ENCODE peak calls at places on chromosomes 4 and X, in seven cellular contexts. One of them, this sample, is unnamed.

GRCh38 chr4:71204056-71204455 is 134.8 kb upstream of the SLC4A4 start:
- DNase-seq in activated CD4-positive, alpha-beta T cell treated with anti-CD3 and anti-CD28 coated beads for 4 hours: no peak
- DNase-seq in activated B cell treated with CpG ODN at 0.5 μM for 24 hours: no peak
- DNase-seq in hypothalamus: no peak
- DNase-seq in lower leg skin: no peak
- DNase-seq in GM03348: no peak
- DNase-seq in A673: no peak
- DNase-seq in this sample: no peak

GRCh38 chr4:74623041-74623440 is 171.3 kb downstream of the BTC start:
- DNase-seq in activated CD4-positive, alpha-beta T cell treated with anti-CD3 and anti-CD28 coated beads for 4 hours: no peak
- DNase-seq in activated B cell treated with CpG ODN at 0.5 μM for 24 hours: no peak
- DNase-seq in hypothalamus: no peak
- DNase-seq in lower leg skin: no peak
- DNase-seq in GM03348: no peak
- DNase-seq in A673: peak
- DNase-seq in this sample: no peak

GRCh38 chr4:92012899-92013867 is 290.6 kb upstream of the GRID2 start:
- DNase-seq in activated CD4-positive, alpha-beta T cell treated with anti-CD3 and anti-CD28 coated beads for 4 hours: no peak
- DNase-seq in activated B cell treated with CpG ODN at 0.5 μM for 24 hours: no peak
- DNase-seq in hypothalamus: no peak
- DNase-seq in lower leg skin: no peak
- DNase-seq in GM03348: no peak
- DNase-seq in A673: no peak
- DNase-seq in this sample: no peak

GRCh38 chr4:139815646-139816601 is 150.3 kb downstream of the MGST2 start:
- DNase-seq in activated CD4-positive, alpha-beta T cell treated with anti-CD3 and anti-CD28 coated beads for 4 hours: no peak
- DNase-seq in activated B cell treated with CpG ODN at 0.5 μM for 24 hours: no peak
- DNase-seq in hypothalamus: peak
- DNase-seq in lower leg skin: peak
- DNase-seq in GM03348: peak
- DNase-seq in A673: peak
- DNase-seq in this sample: peak

GRCh38 chr4:131257241-131257640 is 1891.9 kb upstream of the PCDH10 start:
- DNase-seq in activated CD4-positive, alpha-beta T cell treated with anti-CD3 and anti-CD28 coated beads for 4 hours: no peak
- DNase-seq in activated B cell treated with CpG ODN at 0.5 μM for 24 hours: no peak
- DNase-seq in hypothalamus: no peak
- DNase-seq in lower leg skin: no peak
- DNase-seq in GM03348: no peak
- DNase-seq in A673: no peak
- DNase-seq in this sample: no peak

GRCh38 chrX:97389761-97390192 is 506.1 kb downstream of the RPA4 start:
- DNase-seq in activated CD4-positive, alpha-beta T cell treated with anti-CD3 and anti-CD28 coated beads for 4 hours: no peak
- DNase-seq in activated B cell treated with CpG ODN at 0.5 μM for 24 hours: no peak
- DNase-seq in hypothalamus: no peak
- DNase-seq in lower leg skin: no peak
- DNase-seq in GM03348: peak
- DNase-seq in A673: no peak
- DNase-seq in this sample: no peak

GRCh38 chr4:1375051-1375721 is 28.2 kb downstream of the UVSSA start:
- DNase-seq in activated CD4-positive, alpha-beta T cell treated with anti-CD3 and anti-CD28 coated beads for 4 hours: no peak
- DNase-seq in activated B cell treated with CpG ODN at 0.5 μM for 24 hours: no peak
- DNase-seq in hypothalamus: no peak
- DNase-seq in lower leg skin: peak
- DNase-seq in GM03348: no peak
- DNase-seq in A673: no peak
- DNase-seq in this sample: no peak

GRCh38 chr4:122536001-122536400 is 79.5 kb upstream of the IL2 start:
- DNase-seq in activated CD4-positive, alpha-beta T cell treated with anti-CD3 and anti-CD28 coated beads for 4 hours: no peak
- DNase-seq in activated B cell treated with CpG ODN at 0.5 μM for 24 hours: no peak
- DNase-seq in hypothalamus: no peak
- DNase-seq in lower leg skin: no peak
- DNase-seq in GM03348: no peak
- DNase-seq in A673: no peak
- DNase-seq in this sample: no peak

GRCh38 chr4:110135523-110135922 is 62.9 kb downstream of the ELOVL6 start:
- DNase-seq in activated CD4-positive, alpha-beta T cell treated with anti-CD3 and anti-CD28 coated beads for 4 hours: no peak
- DNase-seq in activated B cell treated with CpG ODN at 0.5 μM for 24 hours: no peak
- DNase-seq in hypothalamus: no peak
- DNase-seq in lower leg skin: no peak
- DNase-seq in GM03348: no peak
- DNase-seq in A673: no peak
- DNase-seq in this sample: no peak

GRCh38 chrX:103171353-103171752 is 43.6 kb upstream of the BEX4 start:
- DNase-seq in activated CD4-positive, alpha-beta T cell treated with anti-CD3 and anti-CD28 coated beads for 4 hours: no peak
- DNase-seq in activated B cell treated with CpG ODN at 0.5 μM for 24 hours: no peak
- DNase-seq in hypothalamus: no peak
- DNase-seq in lower leg skin: no peak
- DNase-seq in GM03348: no peak
- DNase-seq in A673: no peak
- DNase-seq in this sample: no peak

GRCh38 chrX:47179221-47179927 is 14.3 kb upstream of the UBA1 start:
- DNase-seq in activated CD4-positive, alpha-beta T cell treated with anti-CD3 and anti-CD28 coated beads for 4 hours: no peak
- DNase-seq in activated B cell treated with CpG ODN at 0.5 μM for 24 hours: no peak
- DNase-seq in hypothalamus: peak
- DNase-seq in lower leg skin: no peak
- DNase-seq in GM03348: peak
- DNase-seq in A673: no peak
- DNase-seq in this sample: peak

GRCh38 chr4:54541426-54542118 is 116.2 kb upstream of the KIT start:
- DNase-seq in activated CD4-positive, alpha-beta T cell treated with anti-CD3 and anti-CD28 coated beads for 4 hours: no peak
- DNase-seq in activated B cell treated with CpG ODN at 0.5 μM for 24 hours: no peak
- DNase-seq in hypothalamus: no peak
- DNase-seq in lower leg skin: no peak
- DNase-seq in GM03348: peak
- DNase-seq in A673: no peak
- DNase-seq in this sample: no peak

GRCh38 chr4:74283614-74284013 is 24.7 kb upstream of the EPGN start:
- DNase-seq in activated CD4-positive, alpha-beta T cell treated with anti-CD3 and anti-CD28 coated beads for 4 hours: no peak
- DNase-seq in activated B cell treated with CpG ODN at 0.5 μM for 24 hours: no peak
- DNase-seq in hypothalamus: no peak
- DNase-seq in lower leg skin: no peak
- DNase-seq in GM03348: peak
- DNase-seq in A673: no peak
- DNase-seq in this sample: no peak

GRCh38 chr4:104942990-104943758 is 203.5 kb upstream of the TET2 start:
- DNase-seq in activated CD4-positive, alpha-beta T cell treated with anti-CD3 and anti-CD28 coated beads for 4 hours: no peak
- DNase-seq in activated B cell treated with CpG ODN at 0.5 μM for 24 hours: no peak
- DNase-seq in hypothalamus: no peak
- DNase-seq in lower leg skin: no peak
- DNase-seq in GM03348: no peak
- DNase-seq in A673: no peak
- DNase-seq in this sample: no peak

GRCh38 chrX:109596015-109596414 is 29.0 kb downstream of the KCNE5 start:
- DNase-seq in activated CD4-positive, alpha-beta T cell treated with anti-CD3 and anti-CD28 coated beads for 4 hours: no peak
- DNase-seq in activated B cell treated with CpG ODN at 0.5 μM for 24 hours: no peak
- DNase-seq in hypothalamus: no peak
- DNase-seq in lower leg skin: no peak
- DNase-seq in GM03348: no peak
- DNase-seq in A673: no peak
- DNase-seq in this sample: no peak

GRCh38 chr4:83686166-83686565 is 150.3 kb downstream of the GPAT3 start:
- DNase-seq in activated CD4-positive, alpha-beta T cell treated with anti-CD3 and anti-CD28 coated beads for 4 hours: no peak
- DNase-seq in activated B cell treated with CpG ODN at 0.5 μM for 24 hours: no peak
- DNase-seq in hypothalamus: no peak
- DNase-seq in lower leg skin: no peak
- DNase-seq in GM03348: peak
- DNase-seq in A673: peak
- DNase-seq in this sample: no peak

GRCh38 chr4:132240094-132240493 is 909.0 kb upstream of the PCDH10 start:
- DNase-seq in activated CD4-positive, alpha-beta T cell treated with anti-CD3 and anti-CD28 coated beads for 4 hours: no peak
- DNase-seq in activated B cell treated with CpG ODN at 0.5 μM for 24 hours: no peak
- DNase-seq in hypothalamus: no peak
- DNase-seq in lower leg skin: no peak
- DNase-seq in GM03348: no peak
- DNase-seq in A673: peak
- DNase-seq in this sample: no peak

GRCh38 chr4:8199594-8200301 is 658 bp downstream of the SH3TC1 start:
- DNase-seq in activated CD4-positive, alpha-beta T cell treated with anti-CD3 and anti-CD28 coated beads for 4 hours: no peak
- DNase-seq in activated B cell treated with CpG ODN at 0.5 μM for 24 hours: no peak
- DNase-seq in hypothalamus: no peak
- DNase-seq in lower leg skin: no peak
- DNase-seq in GM03348: no peak
- DNase-seq in A673: no peak
- DNase-seq in this sample: no peak

This sample was measured in posterior cingulate gyrus.